ENCODE peak calls at places on chromosomes 16 and 17, in eight cellular contexts. One of them, this sample, is unnamed.

GRCh38 chr16:24036614-24037013 is 200.8 kb downstream of the PRKCB start:
- DNase-seq in uterus: no peak
- DNase-seq in progenitor cell of endocrine pancreas: peak
- DNase-seq in lower leg skin: no peak
- DNase-seq in thoracic aorta: no peak
- DNase-seq in hepatocyte: peak
- DNase-seq in glutamatergic neuron: peak
- DNase-seq in fibroblast of villous mesenchyme: peak
- DNase-seq in this sample: peak

GRCh38 chr17:55116440-55116914 is 147.9 kb downstream of the STXBP4 start:
- DNase-seq in uterus: no peak
- DNase-seq in progenitor cell of endocrine pancreas: no peak
- DNase-seq in lower leg skin: no peak
- DNase-seq in thoracic aorta: no peak
- DNase-seq in hepatocyte: no peak
- DNase-seq in glutamatergic neuron: no peak
- DNase-seq in fibroblast of villous mesenchyme: no peak
- DNase-seq in this sample: no peak

GRCh38 chr16:87240211-87241134 is 76.7 kb downstream of the C16orf95 start:
- DNase-seq in uterus: no peak
- DNase-seq in progenitor cell of endocrine pancreas: no peak
- DNase-seq in lower leg skin: no peak
- DNase-seq in thoracic aorta: no peak
- DNase-seq in hepatocyte: no peak
- DNase-seq in glutamatergic neuron: no peak
- DNase-seq in fibroblast of villous mesenchyme: peak
- DNase-seq in this sample: no peak

GRCh38 chr16:13926507-13926906 is 6.6 kb downstream of the ERCC4 start:
- DNase-seq in uterus: no peak
- DNase-seq in progenitor cell of endocrine pancreas: no peak
- DNase-seq in lower leg skin: no peak
- DNase-seq in thoracic aorta: no peak
- DNase-seq in hepatocyte: no peak
- DNase-seq in glutamatergic neuron: no peak
- DNase-seq in fibroblast of villous mesenchyme: no peak
- DNase-seq in this sample: no peak

GRCh38 chr17:19886116-19886515 is 18.4 kb upstream of the ULK2 start:
- DNase-seq in uterus: no peak
- DNase-seq in progenitor cell of endocrine pancreas: no peak
- DNase-seq in lower leg skin: no peak
- DNase-seq in thoracic aorta: no peak
- DNase-seq in hepatocyte: no peak
- DNase-seq in glutamatergic neuron: no peak
- DNase-seq in fibroblast of villous mesenchyme: no peak
- DNase-seq in this sample: no peak

GRCh38 chr17:9053406-9053805 is 32.1 kb downstream of the NTN1 start:
- DNase-seq in uterus: no peak
- DNase-seq in progenitor cell of endocrine pancreas: no peak
- DNase-seq in lower leg skin: no peak
- DNase-seq in thoracic aorta: no peak
- DNase-seq in hepatocyte: no peak
- DNase-seq in glutamatergic neuron: no peak
- DNase-seq in fibroblast of villous mesenchyme: no peak
- DNase-seq in this sample: no peak

GRCh38 chr16:49854227-49855203 is 1.4 kb downstream of the ZNF423 start:
- DNase-seq in uterus: peak
- DNase-seq in progenitor cell of endocrine pancreas: peak
- DNase-seq in lower leg skin: no peak
- DNase-seq in thoracic aorta: no peak
- DNase-seq in hepatocyte: peak
- DNase-seq in glutamatergic neuron: peak
- DNase-seq in fibroblast of villous mesenchyme: no peak
- DNase-seq in this sample: no peak

GRCh38 chr16:62213763-62214162 is 177.5 kb upstream of the CDH8 start:
- DNase-seq in uterus: no peak
- DNase-seq in progenitor cell of endocrine pancreas: no peak
- DNase-seq in lower leg skin: no peak
- DNase-seq in thoracic aorta: no peak
- DNase-seq in hepatocyte: no peak
- DNase-seq in glutamatergic neuron: peak
- DNase-seq in fibroblast of villous mesenchyme: no peak
- DNase-seq in this sample: no peak

GRCh38 chr17:11550431-11550830 is 47.8 kb upstream of the DNAH9 start:
- DNase-seq in uterus: no peak
- DNase-seq in progenitor cell of endocrine pancreas: no peak
- DNase-seq in lower leg skin: no peak
- DNase-seq in thoracic aorta: no peak
- DNase-seq in hepatocyte: no peak
- DNase-seq in glutamatergic neuron: no peak
- DNase-seq in fibroblast of villous mesenchyme: no peak
- DNase-seq in this sample: no peak

GRCh38 chr16:66189951-66190350 is 176.5 kb upstream of the CDH5 start:
- DNase-seq in uterus: no peak
- DNase-seq in progenitor cell of endocrine pancreas: no peak
- DNase-seq in lower leg skin: no peak
- DNase-seq in thoracic aorta: no peak
- DNase-seq in hepatocyte: no peak
- DNase-seq in glutamatergic neuron: no peak
- DNase-seq in fibroblast of villous mesenchyme: peak
- DNase-seq in this sample: peak

GRCh38 chr17:3222505-3222904 is 15.0 kb downstream of the OR1A1 start:
- DNase-seq in uterus: no peak
- DNase-seq in progenitor cell of endocrine pancreas: no peak
- DNase-seq in lower leg skin: no peak
- DNase-seq in thoracic aorta: no peak
- DNase-seq in hepatocyte: no peak
- DNase-seq in glutamatergic neuron: no peak
- DNase-seq in fibroblast of villous mesenchyme: no peak
- DNase-seq in this sample: no peak

GRCh38 chr16:4273858-4274291 is 1.1 kb upstream of the TFAP4 start:
- DNase-seq in uterus: peak
- DNase-seq in progenitor cell of endocrine pancreas: no peak
- DNase-seq in lower leg skin: peak
- DNase-seq in thoracic aorta: no peak
- DNase-seq in hepatocyte: peak
- DNase-seq in glutamatergic neuron: peak
- DNase-seq in fibroblast of villous mesenchyme: peak
- DNase-seq in this sample: no peak
- TF ChIP-seq CTCF in uterus: peak
- TF ChIP-seq CTCF in progenitor cell of endocrine pancreas: peak
- TF ChIP-seq CTCF in lower leg skin: no peak
- TF ChIP-seq CTCF in thoracic aorta: peak
- TF ChIP-seq CTCF in hepatocyte: peak
- TF ChIP-seq CTCF in glutamatergic neuron: peak
- TF ChIP-seq CTCF in fibroblast of villous mesenchyme: peak
- TF ChIP-seq CTCF in this sample: peak

DNA sequence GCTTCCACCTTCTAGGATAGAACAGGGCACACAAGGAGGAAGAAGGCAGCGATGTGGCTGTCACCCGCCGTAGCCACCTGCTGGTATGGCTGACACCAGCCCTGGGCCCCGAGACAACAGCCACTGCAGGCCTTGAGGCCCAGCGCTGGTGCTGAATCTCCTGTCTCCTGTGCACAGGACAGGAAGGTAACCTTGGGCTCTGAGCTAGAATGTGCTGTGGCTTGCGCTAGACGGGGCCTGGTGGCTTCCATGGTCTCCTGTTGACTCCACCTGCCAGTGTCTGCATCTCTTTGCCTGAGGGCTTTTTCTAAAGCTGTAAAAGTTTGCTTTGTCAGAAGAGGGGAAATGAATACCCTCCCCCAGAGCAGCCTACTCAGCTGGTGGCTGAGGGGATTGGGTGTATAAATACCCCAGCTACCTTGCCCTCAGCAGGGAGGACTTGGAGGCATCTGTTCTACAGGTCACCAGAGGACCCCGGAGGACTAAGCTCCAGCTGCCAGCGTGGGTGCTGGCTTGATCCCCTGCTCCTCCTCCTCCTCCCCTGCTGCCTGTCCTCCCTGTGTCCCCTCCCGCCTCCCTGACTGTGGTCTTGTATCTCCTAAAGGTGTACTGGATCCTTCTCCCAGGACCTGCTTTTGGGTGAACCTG is 76.1 kb upstream of the SDK2 start:
- DNase-seq in uterus: no peak
- DNase-seq in progenitor cell of endocrine pancreas: no peak
- DNase-seq in lower leg skin: no peak
- DNase-seq in thoracic aorta: no peak
- DNase-seq in hepatocyte: no peak
- DNase-seq in glutamatergic neuron: no peak
- DNase-seq in fibroblast of villous mesenchyme: no peak
- DNase-seq in this sample: no peak
- TF ChIP-seq CTCF in uterus: no peak
- TF ChIP-seq CTCF in progenitor cell of endocrine pancreas: no peak
- TF ChIP-seq CTCF in lower leg skin: no peak
- TF ChIP-seq CTCF in thoracic aorta: no peak
- TF ChIP-seq CTCF in hepatocyte: no peak
- TF ChIP-seq CTCF in glutamatergic neuron: no peak
- TF ChIP-seq CTCF in fibroblast of villous mesenchyme: no peak
- TF ChIP-seq CTCF in this sample: no peak

DNA sequence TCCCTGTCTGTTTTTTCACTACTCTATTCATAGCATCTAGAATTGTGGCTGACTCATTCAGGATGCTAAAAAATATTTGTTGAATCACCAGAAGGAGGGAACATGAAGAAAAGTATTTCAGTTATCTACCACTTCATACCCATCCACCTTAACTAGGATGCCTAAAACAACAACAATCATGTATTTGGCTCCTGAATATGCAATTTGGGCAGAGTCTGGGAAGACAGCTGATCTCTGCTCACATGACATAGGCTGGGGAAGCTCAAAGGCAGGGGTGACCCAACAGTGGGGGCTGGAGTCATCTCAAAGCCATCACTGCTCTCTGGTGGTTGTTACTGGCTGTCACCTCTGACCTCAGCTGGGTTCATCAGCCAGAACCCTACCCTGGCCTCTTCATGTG is 80.1 kb upstream of the RPL38 start:
- DNase-seq in uterus: no peak
- DNase-seq in progenitor cell of endocrine pancreas: no peak
- DNase-seq in lower leg skin: no peak
- DNase-seq in thoracic aorta: no peak
- DNase-seq in hepatocyte: no peak
- DNase-seq in glutamatergic neuron: no peak
- DNase-seq in fibroblast of villous mesenchyme: no peak
- DNase-seq in this sample: no peak
- TF ChIP-seq CTCF in uterus: no peak
- TF ChIP-seq CTCF in progenitor cell of endocrine pancreas: no peak
- TF ChIP-seq CTCF in lower leg skin: no peak
- TF ChIP-seq CTCF in thoracic aorta: no peak
- TF ChIP-seq CTCF in hepatocyte: no peak
- TF ChIP-seq CTCF in glutamatergic neuron: no peak
- TF ChIP-seq CTCF in fibroblast of villous mesenchyme: no peak
- TF ChIP-seq CTCF in this sample: no peak

GRCh38 chr17:74522381-74523090 is 8.7 kb downstream of the CD300LB start:
- DNase-seq in uterus: no peak
- DNase-seq in progenitor cell of endocrine pancreas: no peak
- DNase-seq in lower leg skin: no peak
- DNase-seq in thoracic aorta: no peak
- DNase-seq in hepatocyte: no peak
- DNase-seq in glutamatergic neuron: no peak
- DNase-seq in fibroblast of villous mesenchyme: no peak
- DNase-seq in this sample: no peak
- TF ChIP-seq CTCF in uterus: no peak
- TF ChIP-seq CTCF in progenitor cell of endocrine pancreas: no peak
- TF ChIP-seq CTCF in lower leg skin: no peak
- TF ChIP-seq CTCF in thoracic aorta: no peak
- TF ChIP-seq CTCF in hepatocyte: no peak
- TF ChIP-seq CTCF in glutamatergic neuron: no peak
- TF ChIP-seq CTCF in fibroblast of villous mesenchyme: no peak
- TF ChIP-seq CTCF in this sample: no peak

GRCh38 chr17:82424001-82424862 is 5.8 kb upstream of the OGFOD3 start:
- DNase-seq in uterus: peak
- DNase-seq in progenitor cell of endocrine pancreas: no peak
- DNase-seq in lower leg skin: no peak
- DNase-seq in thoracic aorta: no peak
- DNase-seq in hepatocyte: no peak
- DNase-seq in glutamatergic neuron: no peak
- DNase-seq in fibroblast of villous mesenchyme: peak
- DNase-seq in this sample: peak
- TF ChIP-seq CTCF in uterus: peak
- TF ChIP-seq CTCF in progenitor cell of endocrine pancreas: peak
- TF ChIP-seq CTCF in lower leg skin: no peak
- TF ChIP-seq CTCF in thoracic aorta: peak
- TF ChIP-seq CTCF in hepatocyte: peak
- TF ChIP-seq CTCF in glutamatergic neuron: peak
- TF ChIP-seq CTCF in fibroblast of villous mesenchyme: peak
- TF ChIP-seq CTCF in this sample: peak

DNA sequence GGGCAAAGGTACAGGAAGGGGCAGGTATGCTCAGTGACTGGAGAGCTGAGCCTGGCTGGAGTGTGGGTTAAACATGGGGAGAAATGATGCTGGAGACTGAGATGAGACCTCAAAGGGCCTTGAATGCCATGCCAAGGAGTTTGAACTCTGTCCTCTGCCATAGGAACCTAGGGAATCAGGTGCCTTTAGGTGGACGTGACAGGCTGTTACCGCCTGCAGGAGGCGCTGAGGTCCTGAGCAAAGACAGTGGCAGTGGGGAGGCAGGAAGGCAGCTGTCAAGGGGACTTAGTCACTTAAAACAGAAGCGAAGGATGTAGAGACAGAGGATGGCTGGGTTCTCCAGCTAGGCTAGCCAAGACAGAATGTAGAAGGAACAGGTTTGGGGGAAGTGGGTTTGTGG is 9.1 kb downstream of the PSMB3 start:
- DNase-seq in uterus: no peak
- DNase-seq in progenitor cell of endocrine pancreas: no peak
- DNase-seq in lower leg skin: no peak
- DNase-seq in thoracic aorta: no peak
- DNase-seq in hepatocyte: peak
- DNase-seq in glutamatergic neuron: peak
- DNase-seq in fibroblast of villous mesenchyme: peak
- DNase-seq in this sample: no peak
- TF ChIP-seq CTCF in uterus: no peak
- TF ChIP-seq CTCF in progenitor cell of endocrine pancreas: peak
- TF ChIP-seq CTCF in lower leg skin: no peak
- TF ChIP-seq CTCF in thoracic aorta: no peak
- TF ChIP-seq CTCF in hepatocyte: peak
- TF ChIP-seq CTCF in glutamatergic neuron: peak
- TF ChIP-seq CTCF in fibroblast of villous mesenchyme: peak
- TF ChIP-seq CTCF in this sample: peak

DNA sequence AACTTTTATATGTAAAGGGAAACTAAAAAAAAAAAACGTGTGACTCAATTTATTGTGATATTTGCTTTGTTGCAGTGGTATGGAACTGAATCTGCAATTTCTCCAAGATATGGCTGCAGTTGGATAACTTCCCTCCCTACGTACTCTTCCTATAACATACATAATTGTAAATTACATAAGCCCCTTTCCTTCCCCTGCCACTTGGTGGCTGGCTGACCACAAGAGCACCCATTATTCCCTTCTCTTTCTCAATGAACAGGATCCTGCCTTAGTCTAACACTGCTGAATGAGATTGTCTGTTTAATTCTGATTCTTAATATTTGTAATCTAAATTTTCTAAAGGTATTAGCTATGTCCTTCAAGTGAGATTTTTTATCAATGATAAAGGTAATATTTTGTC is 27.8 kb downstream of the CCL4 start:
- DNase-seq in uterus: no peak
- DNase-seq in progenitor cell of endocrine pancreas: no peak
- DNase-seq in lower leg skin: no peak
- DNase-seq in thoracic aorta: no peak
- DNase-seq in hepatocyte: no peak
- DNase-seq in glutamatergic neuron: no peak
- DNase-seq in fibroblast of villous mesenchyme: no peak
- DNase-seq in this sample: no peak
- TF ChIP-seq CTCF in uterus: no peak
- TF ChIP-seq CTCF in progenitor cell of endocrine pancreas: no peak
- TF ChIP-seq CTCF in lower leg skin: no peak
- TF ChIP-seq CTCF in thoracic aorta: no peak
- TF ChIP-seq CTCF in hepatocyte: no peak
- TF ChIP-seq CTCF in glutamatergic neuron: no peak
- TF ChIP-seq CTCF in fibroblast of villous mesenchyme: no peak
- TF ChIP-seq CTCF in this sample: no peak